ENCODE peak calls at places on chromosome 6, in ten cellular contexts. M is CD8-positive, alpha-beta T cell; N is adrenal gland; H is cardiac muscle cell; X is GM06990; I is hepatocyte; L is endothelial cell of umbilical vein; U is lung; Z is lower lobe of right lung; K is epithelial cell of proximal tubule. E is an unnamed sample.

GRCh38 chr6:168121308-168121665 is 42.3 kb upstream of the FRMD1 start:
- DNase-seq in X (no peak), N (peak; percentile 2), M (no peak), I (no peak), U (no peak), L (no peak), H (no peak), K (no peak), Z (no peak), E (no peak)

GRCh38 chr6:22906091-22906549 is 336.8 kb downstream of the HDGFL1 start:
- DNase-seq in X (no peak), Z (no peak), M (no peak), L (peak; percentile 56), N (no peak), I (peak; percentile 44), U (no peak), K (no peak), H (peak; percentile 57), E (no peak)

GRCh38 chr6:11205721-11206120 is 26.7 kb downstream of the NEDD9 start:
- DNase-seq in M (no peak), H (no peak), X (no peak), U (no peak), K (no peak), Z (no peak), N (no peak), L (no peak), I (no peak), E (no peak)

GRCh38 chr6:14270142-14270893 is 152.7 kb downstream of the CD83 start:
- DNase-seq in U (no peak), H (no peak), M (no peak), X (no peak), Z (no peak), I (no peak), N (no peak), L (no peak), K (no peak), E (no peak)

GRCh38 chr6:38188677-38189335 is 369.3 kb downstream of the ZFAND3 start:
- DNase-seq in N (no peak), H (no peak), U (no peak), K (no peak), M (no peak), I (no peak), L (no peak), Z (no peak), X (no peak), E (no peak)

GRCh38 chr6:44452725-44453124 is 65.2 kb downstream of the CDC5L start:
- DNase-seq in M (no peak), H (peak; percentile 53), X (no peak), L (peak; percentile 20), Z (no peak), I (no peak), U (no peak), N (no peak), K (peak; percentile 63), E (no peak)

GRCh38 chr6:30211899-30212298 is 1.3 kb downstream of the TRIM26 start:
- DNase-seq in L (no peak), N (no peak), I (no peak), H (no peak), X (no peak), Z (no peak), M (no peak), U (no peak), K (no peak), E (no peak)

GRCh38 chr6:139109558-139109957 is 25.3 kb upstream of the HECA start:
- DNase-seq in U (no peak), L (peak; percentile 16), X (no peak), H (peak; percentile 68), Z (no peak), K (no peak), I (peak; percentile 41), N (no peak), M (no peak), E (no peak)

DNA sequence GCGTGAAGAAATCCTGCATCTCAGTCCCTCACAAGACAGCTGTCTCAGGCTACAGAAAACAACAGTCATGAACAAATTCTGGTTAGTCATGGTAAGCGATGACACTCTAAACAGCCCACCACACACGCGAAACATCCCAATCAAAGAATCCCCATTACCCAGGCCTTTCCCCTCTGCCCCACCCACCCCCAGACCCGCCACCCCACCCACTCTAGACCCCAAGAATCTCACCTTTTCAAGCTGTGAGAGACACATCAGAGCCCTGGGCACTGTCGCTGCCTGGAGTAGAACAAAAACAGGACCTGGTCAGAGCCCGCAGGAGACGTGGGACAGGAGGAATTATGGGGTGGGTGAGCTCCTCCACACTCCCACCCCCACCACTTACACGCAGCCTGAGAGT is 2.7 kb downstream of the HLA-B start:
- DNase-seq in Z (no peak), L (no peak), N (no peak), U (no peak), M (no peak), K (no peak), X (peak; percentile 13), I (no peak), H (no peak), E (no peak)
- H3K4me3 ChIP-seq in Z (peak overlapping the region; percentile 68), L (no peak overlapping the region), N (no peak overlapping the region), U (peak overlapping the region; percentile 88), M (peak overlapping the region; percentile 92), K (no peak overlapping the region), X (peak overlapping the region; percentile 88), I (no peak overlapping the region), H (no peak overlapping the region), E (peak overlapping the region; percentile 76)

GRCh38 chr6:167113047-167113446 is 9.8 kb upstream of the CCR6 start:
- DNase-seq in Z (no peak), L (no peak), M (no peak), U (no peak), X (peak; percentile 72), K (no peak), N (no peak), H (no peak), I (no peak), E (no peak)

GRCh38 chr6:167116109-167116837 is 6.6 kb upstream of the CCR6 start:
- DNase-seq in N (peak; percentile 21), K (no peak), U (no peak), L (no peak), Z (no peak), M (no peak), H (peak; percentile 56), X (no peak), I (peak; percentile 52), E (no peak)

GRCh38 chr6:167113935-167114910 is 8.7 kb upstream of the CCR6 start:
- DNase-seq in M (peak; percentile 27), L (no peak), I (no peak), H (no peak), N (peak; percentile 21), K (no peak), Z (no peak), U (no peak), X (peak; percentile 89), E (peak; percentile 92)

GRCh38 chr6:167116838-167117228 is 6.1 kb upstream of the CCR6 start:
- DNase-seq in U (no peak), M (no peak), Z (no peak), H (no peak), N (no peak), K (no peak), L (no peak), X (no peak), I (no peak), E (no peak)

GRCh38 chr6:167115054-167115453 is 7.8 kb upstream of the CCR6 start:
- DNase-seq in H (no peak), K (no peak), I (no peak), Z (no peak), N (no peak), L (no peak), X (no peak), U (no peak), M (no peak), E (no peak)
- TF ChIP-seq CTCF in H (peak; percentile 4), K (no peak), I (no peak), Z (no peak), N (no peak), L (no peak), X (peak; percentile 60), U (no peak), M (no peak), E (peak; percentile 52)

DNA sequence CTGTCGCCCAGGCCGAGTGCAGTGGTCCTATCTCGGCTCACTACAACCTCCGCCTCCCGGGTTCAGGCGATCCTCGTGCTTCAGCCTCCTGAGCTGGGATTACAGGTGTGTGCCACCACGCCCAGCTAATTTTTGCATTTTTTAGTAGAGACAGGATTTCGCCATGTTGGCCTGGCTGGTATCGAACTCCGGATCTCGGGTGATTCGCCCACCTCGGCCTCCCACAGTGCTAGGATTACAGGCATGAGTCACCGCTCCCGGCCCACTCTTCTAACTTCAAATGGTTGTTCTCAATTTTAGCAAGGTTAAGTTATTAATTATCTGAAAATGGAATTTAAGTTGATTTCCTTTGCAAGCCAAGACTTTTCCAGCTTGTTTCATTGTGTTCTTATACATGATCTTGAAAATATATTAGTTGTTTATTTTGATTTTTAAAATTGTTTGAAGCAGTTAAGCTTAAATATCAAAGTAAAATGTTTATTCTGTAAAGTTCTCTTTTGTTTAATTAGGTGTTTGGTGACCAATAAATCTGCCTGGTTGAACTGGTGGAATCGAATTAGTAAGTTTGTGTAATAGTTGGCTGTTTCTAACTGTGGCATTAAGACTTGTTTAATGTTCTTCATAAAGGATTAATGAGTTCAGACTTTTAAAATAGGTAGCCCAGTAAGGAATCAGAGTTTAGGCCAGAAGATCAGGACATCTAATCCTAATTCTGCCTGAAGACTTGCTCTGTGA is 2.3 kb downstream of the PM20D2 start:
- DNase-seq in I (no peak), K (no peak), Z (no peak), H (no peak), X (no peak), U (no peak), M (no peak), N (no peak), L (no peak), E (no peak)
- H3K4me3 ChIP-seq in I (no peak overlapping the region), K (peak overlapping the region; percentile 87), Z (no peak overlapping the region), H (no peak overlapping the region), X (no peak overlapping the region), U (no peak overlapping the region), M (no peak overlapping the region), N (no peak overlapping the region), L (no peak overlapping the region), E (no peak overlapping the region)

GRCh38 chr6:169998457-169998856 is 247.0 kb downstream of the ERMARD start:
- DNase-seq in L (no peak), I (no peak), M (no peak), X (no peak), U (no peak), Z (no peak), N (no peak), K (no peak), H (no peak), E (no peak)

GRCh38 chr6:169996652-169997051 is 245.2 kb downstream of the ERMARD start:
- DNase-seq in Z (no peak), N (no peak), I (no peak), L (no peak), K (no peak), U (no peak), X (no peak), H (no peak), M (no peak), E (no peak)

GRCh38 chr6:169997187-169997929 is 245.9 kb downstream of the ERMARD start:
- DNase-seq in K (no peak), U (no peak), N (no peak), X (no peak), Z (no peak), M (no peak), I (no peak), H (no peak), L (no peak), E (no peak)

GRCh38 chr6:169999367-169999766 is 247.9 kb downstream of the ERMARD start:
- DNase-seq in N (no peak), U (no peak), Z (no peak), L (no peak), H (no peak), I (no peak), K (no peak), M (no peak), X (no peak), E (no peak)

DNA sequence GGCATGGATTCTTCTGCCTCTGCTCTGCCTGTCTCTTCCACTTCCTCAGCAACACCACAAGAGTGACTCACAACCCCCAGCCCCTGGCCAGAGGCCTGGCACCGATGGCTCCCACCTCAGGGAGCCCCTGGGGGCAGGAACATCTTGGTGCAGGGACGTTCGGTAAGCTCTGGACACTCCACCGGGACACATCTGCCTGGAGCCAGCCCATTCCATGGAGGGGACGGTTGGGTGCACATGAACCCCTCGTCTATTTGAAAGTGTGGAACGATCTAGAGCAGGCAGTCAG is 246.5 kb downstream of the ERMARD start:
- DNase-seq in K (no peak), M (no peak), N (no peak), L (no peak), I (no peak), U (no peak), H (no peak), X (no peak), Z (no peak), E (no peak)
- TF ChIP-seq CTCF in K (no peak), M (no peak), N (no peak), L (no peak), I (no peak), U (no peak), H (no peak), X (no peak), Z (no peak), E (no peak)

E was measured in GM12864.